ENCODE peak calls at places on chromosomes 2 and 18, in ten cellular contexts. T is A549, Y is dorsolateral prefrontal cortex, X is GM13976, R is AG09319, M is endothelial cell, G is GM23338, F is esophagus squamous epithelium, L is left lung, P is astrocyte of the spinal cord. C is an unnamed sample.

GRCh38 chr2:127829845-127830246 is 18.9 kb upstream of the WDR33 start:
- DNase-seq in T (no peak), Y (no peak), X (peak), R (no peak), M (no peak), G (peak), F (peak), L (no peak), P (no peak), C (no peak)

GRCh38 chr2:228094377-228094921 is 87.0 kb downstream of the SPHKAP start:
- DNase-seq in T (no peak), Y (no peak), X (no peak), R (no peak), M (no peak), G (no peak), F (no peak), L (no peak), P (peak), C (no peak)

GRCh38 chr2:222572264-222572721 is 83.6 kb downstream of the FARSB start:
- DNase-seq in T (no peak), Y (no peak), X (no peak), R (no peak), M (no peak), G (no peak), F (no peak), L (no peak), P (no peak), C (no peak)

GRCh38 chr2:1406434-1406833 is 6.8 kb upstream of the TPO start:
- DNase-seq in T (no peak), Y (no peak), X (no peak), R (no peak), M (no peak), G (no peak), F (no peak), L (no peak), P (no peak), C (no peak)

GRCh38 chr2:223027442-223027841 is 24.5 kb upstream of the KCNE4 start:
- DNase-seq in T (no peak), Y (no peak), X (no peak), R (no peak), M (no peak), G (no peak), F (no peak), L (no peak), P (peak), C (peak)

GRCh38 chr2:84832772-84833461 is 48.0 kb downstream of the TRABD2A start:
- DNase-seq in T (no peak), Y (peak), X (peak), R (no peak), M (no peak), G (peak), F (no peak), L (no peak), P (no peak), C (no peak)

GRCh38 chr2:66689456-66690051 is 254.6 kb downstream of the MEIS1 start:
- DNase-seq in T (no peak), Y (no peak), X (no peak), R (no peak), M (no peak), G (no peak), F (no peak), L (no peak), P (no peak), C (no peak)

GRCh38 chr2:7517122-7517487 is 599.9 kb downstream of the RNF144A start:
- DNase-seq in T (no peak), Y (no peak), X (no peak), R (no peak), M (no peak), G (no peak), F (no peak), L (no peak), P (no peak), C (no peak)

GRCh38 chr2:185372188-185372587 is 366.4 kb upstream of the FSIP2 start:
- DNase-seq in T (no peak), Y (no peak), X (no peak), R (no peak), M (no peak), G (no peak), F (no peak), L (no peak), P (no peak), C (no peak)

GRCh38 chr2:124708661-124709060 is 683.6 kb downstream of the CNTNAP5 start:
- DNase-seq in T (no peak), Y (no peak), X (no peak), R (no peak), M (no peak), G (no peak), F (no peak), L (no peak), P (no peak), C (no peak)

GRCh38 chr2:235935773-235936172 is 232.4 kb downstream of the GBX2 start:
- DNase-seq in T (no peak), Y (no peak), X (no peak), R (no peak), M (no peak), G (no peak), F (no peak), L (peak), P (no peak), C (no peak)

GRCh38 chr2:231929961-231930600 is 3.9 kb upstream of the NPPC start:
- DNase-seq in T (peak), Y (no peak), X (peak), R (no peak), M (no peak), G (peak), F (no peak), L (no peak), P (no peak), C (no peak)

GRCh38 chr2:238653436-238654109 is 194.3 kb upstream of the TWIST2 start:
- DNase-seq in T (no peak), Y (no peak), X (no peak), R (no peak), M (no peak), G (no peak), F (no peak), L (no peak), P (no peak), C (no peak)

GRCh38 chr2:10256525-10257031 is 46.1 kb upstream of the HPCAL1 start:
- DNase-seq in T (no peak), Y (no peak), X (no peak), R (no peak), M (no peak), G (no peak), F (no peak), L (peak), P (no peak), C (no peak)

GRCh38 chr18:69845588-69846506 is 101.8 kb downstream of the CD226 start:
- DNase-seq in T (no peak), Y (no peak), X (no peak), R (no peak), M (no peak), G (peak), F (no peak), L (no peak), P (no peak), C (no peak)

GRCh38 chr2:227377461-227378351 is 1.4 kb downstream of the TM4SF20 start:
- DNase-seq in T (no peak), Y (no peak), X (no peak), R (no peak), M (no peak), G (peak), F (no peak), L (no peak), P (no peak), C (no peak)

GRCh38 chr2:632471-632870 is 44.7 kb downstream of the TMEM18 start:
- DNase-seq in T (no peak), Y (no peak), X (no peak), R (no peak), M (no peak), G (no peak), F (no peak), L (no peak), P (no peak), C (no peak)

GRCh38 chr2:226888378-226888915 is 52.6 kb downstream of the RHBDD1 start:
- DNase-seq in T (no peak), Y (no peak), X (no peak), R (no peak), M (no peak), G (no peak), F (no peak), L (no peak), P (no peak), C (no peak)

GRCh38 chr2:12119841-12120240 is 373.4 kb downstream of the LPIN1 start:
- DNase-seq in T (no peak), Y (no peak), X (no peak), R (no peak), M (no peak), G (no peak), F (no peak), L (no peak), P (peak), C (peak)

GRCh38 chr2:205858781-205859478 is 176.6 kb downstream of the NRP2 start:
- DNase-seq in T (no peak), Y (no peak), X (no peak), R (no peak), M (no peak), G (peak), F (no peak), L (no peak), P (no peak), C (no peak)

GRCh38 chr2:71746946-71747501 is 293.7 kb downstream of the DYSF start:
- DNase-seq in T (no peak), Y (no peak), X (no peak), R (no peak), M (no peak), G (peak), F (no peak), L (peak), P (peak), C (no peak)

GRCh38 chr2:143399679-143400078 is 270.5 kb downstream of the ARHGAP15 start:
- DNase-seq in T (no peak), Y (no peak), X (no peak), R (no peak), M (no peak), G (no peak), F (no peak), L (no peak), P (no peak), C (no peak)

GRCh38 chr2:220228310-220229006 is 601.0 kb downstream of the SLC4A3 start:
- DNase-seq in T (peak), Y (no peak), X (no peak), R (peak), M (no peak), G (no peak), F (no peak), L (no peak), P (peak), C (peak)

GRCh38 chr2:47631840-47632398 is 151.0 kb upstream of the MSH6 start:
- DNase-seq in T (peak), Y (peak), X (no peak), R (no peak), M (no peak), G (no peak), F (no peak), L (peak), P (peak), C (peak)

GRCh38 chr18:30689216-30689615 is 353.3 kb downstream of the DSC3 start:
- DNase-seq in T (no peak), Y (no peak), X (no peak), R (no peak), M (no peak), G (no peak), F (no peak), L (no peak), P (no peak), C (no peak)

GRCh38 chr2:85831735-85832134 is 57.1 kb downstream of the ST3GAL5 start:
- DNase-seq in T (no peak), Y (no peak), X (no peak), R (no peak), M (no peak), G (no peak), F (no peak), L (no peak), P (no peak), C (no peak)

GRCh38 chr2:1237785-1238184 is 175.5 kb upstream of the TPO start:
- DNase-seq in T (no peak), Y (no peak), X (no peak), R (no peak), M (no peak), G (no peak), F (no peak), L (no peak), P (no peak), C (no peak)

GRCh38 chr2:240127911-240128607 is 8.0 kb downstream of the COPS9 start:
- DNase-seq in T (no peak), Y (no peak), X (no peak), R (no peak), M (no peak), G (no peak), F (no peak), L (no peak), P (no peak), C (no peak)

GRCh38 chr2:51553456-51553855 is 521.5 kb upstream of the NRXN1 start:
- DNase-seq in T (no peak), Y (no peak), X (no peak), R (no peak), M (no peak), G (no peak), F (no peak), L (no peak), P (no peak), C (no peak)

GRCh38 chr2:178425255-178425827 is 25.6 kb downstream of the PRKRA start:
- DNase-seq in T (no peak), Y (no peak), X (no peak), R (no peak), M (no peak), G (no peak), F (no peak), L (no peak), P (no peak), C (no peak)

GRCh38 chr2:171159326-171160118 is 1.2 kb downstream of the TLK1 start:
- DNase-seq in T (peak), Y (peak), X (peak), R (peak), M (peak), G (peak), F (no peak), L (peak), P (peak), C (peak)

GRCh38 chr2:126998486-126998885 is 99.8 kb downstream of the TEX51 start:
- DNase-seq in T (no peak), Y (no peak), X (no peak), R (no peak), M (no peak), G (no peak), F (no peak), L (no peak), P (no peak), C (no peak)

GRCh38 chr2:2859164-2859563 is 518.5 kb downstream of the EIPR1 start:
- DNase-seq in T (no peak), Y (no peak), X (no peak), R (no peak), M (no peak), G (no peak), F (no peak), L (no peak), P (no peak), C (no peak)

GRCh38 chr2:189102735-189103134 is 76.8 kb downstream of the COL5A2 start:
- DNase-seq in T (no peak), Y (no peak), X (no peak), R (no peak), M (no peak), G (no peak), F (no peak), L (no peak), P (no peak), C (no peak)

GRCh38 chr2:132936261-132936660 is 266.3 kb upstream of the LYPD1 start:
- DNase-seq in T (no peak), Y (no peak), X (no peak), R (no peak), M (no peak), G (no peak), F (no peak), L (no peak), P (peak), C (no peak)

GRCh38 chr2:152617464-152618187 is 99.6 kb downstream of the PRPF40A start:
- DNase-seq in T (no peak), Y (no peak), X (no peak), R (no peak), M (no peak), G (no peak), F (no peak), L (no peak), P (no peak), C (no peak)

GRCh38 chr2:222298311-222299150 is at the start of gene PAX3:
- DNase-seq in T (no peak), Y (no peak), X (no peak), R (no peak), M (no peak), G (peak), F (no peak), L (peak), P (peak), C (no peak)

GRCh38 chr2:428591-428990 is 140.7 kb upstream of the ALKAL2 start:
- DNase-seq in T (no peak), Y (no peak), X (no peak), R (no peak), M (no peak), G (no peak), F (no peak), L (no peak), P (no peak), C (no peak)

GRCh38 chr2:96856776-96857673 is 791 bp downstream of the ANKRD39 start:
- DNase-seq in T (no peak), Y (peak), X (no peak), R (no peak), M (no peak), G (peak), F (no peak), L (no peak), P (no peak), C (no peak)

GRCh38 chr18:55275042-55275897 is 312.7 kb downstream of the TCF4 start:
- DNase-seq in T (no peak), Y (peak), X (no peak), R (no peak), M (no peak), G (peak), F (no peak), L (no peak), P (peak), C (peak)

GRCh38 chr2:195657634-195658540 is 861 bp downstream of the SLC39A10 start:
- DNase-seq in T (peak), Y (peak), X (peak), R (peak), M (peak), G (peak), F (no peak), L (peak), P (peak), C (peak)
- TF ChIP-seq CTCF in T (no peak), Y (no peak), X (no peak), R (no peak), M (no peak), G (no peak), F (no peak), L (no peak), P (no peak), C (no peak)

DNA sequence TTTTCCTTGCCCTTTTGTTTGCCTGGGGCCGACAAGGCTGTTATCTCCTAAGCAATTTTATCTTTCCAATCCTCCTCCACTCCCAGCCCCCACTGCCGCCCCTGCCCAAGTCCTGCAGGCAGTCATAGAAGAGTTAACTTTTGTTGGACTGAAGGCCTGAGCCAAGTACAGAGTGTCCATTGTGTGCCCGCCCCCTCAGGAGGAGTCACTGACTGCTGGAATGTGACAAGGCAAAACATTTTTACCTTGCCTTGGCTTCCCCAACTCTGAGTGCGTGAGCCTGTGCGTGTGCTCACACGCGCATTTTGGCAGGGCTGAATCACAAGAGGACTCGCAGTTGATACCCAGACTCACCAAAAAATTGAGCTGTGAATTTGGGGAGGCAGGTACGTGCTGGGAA is 16.2 kb downstream of the SETBP1 start:
- DNase-seq in T (no peak), Y (no peak), X (no peak), R (no peak), M (no peak), G (no peak), F (no peak), L (no peak), P (no peak), C (no peak)
- TF ChIP-seq CTCF in T (no peak), Y (no peak), X (no peak), R (no peak), M (no peak), G (no peak), F (no peak), L (no peak), P (no peak), C (no peak)

GRCh38 chr2:16219292-16219975 is 279.1 kb downstream of the MYCN start:
- DNase-seq in T (no peak), Y (no peak), X (no peak), R (no peak), M (no peak), G (no peak), F (no peak), L (no peak), P (no peak), C (no peak)

GRCh38 chr2:16218161-16218560 is 277.8 kb downstream of the MYCN start:
- DNase-seq in T (no peak), Y (no peak), X (no peak), R (no peak), M (no peak), G (no peak), F (no peak), L (no peak), P (no peak), C (no peak)

GRCh38 chr2:16216555-16216938 is 276.2 kb downstream of the MYCN start:
- DNase-seq in T (no peak), Y (no peak), X (no peak), R (no peak), M (no peak), G (no peak), F (no peak), L (no peak), P (no peak), C (no peak)

GRCh38 chr2:16217271-16217670 is 276.9 kb downstream of the MYCN start:
- DNase-seq in T (no peak), Y (no peak), X (no peak), R (no peak), M (no peak), G (no peak), F (no peak), L (no peak), P (no peak), C (no peak)

GRCh38 chr2:16218651-16219050 is 278.3 kb downstream of the MYCN start:
- DNase-seq in T (peak), Y (no peak), X (peak), R (no peak), M (peak), G (peak), F (no peak), L (no peak), P (no peak), C (no peak)
- TF ChIP-seq CTCF in T (peak), Y (peak), X (peak), R (no peak), M (peak), G (peak), F (no peak), L (peak), P (no peak), C (no peak)

GRCh38 chr2:216839626-216840132 is 20.2 kb downstream of the TNP1 start:
- DNase-seq in T (no peak), Y (no peak), X (no peak), R (no peak), M (no peak), G (no peak), F (no peak), L (no peak), P (no peak), C (no peak)

GRCh38 chr2:216850665-216851327 is 9.1 kb downstream of the TNP1 start:
- DNase-seq in T (no peak), Y (no peak), X (no peak), R (no peak), M (no peak), G (no peak), F (no peak), L (no peak), P (no peak), C (no peak)

GRCh38 chr2:216842634-216843033 is 17.2 kb downstream of the TNP1 start:
- DNase-seq in T (no peak), Y (no peak), X (no peak), R (no peak), M (no peak), G (no peak), F (no peak), L (no peak), P (no peak), C (no peak)

GRCh38 chr2:216849987-216850386 is 9.9 kb downstream of the TNP1 start:
- DNase-seq in T (no peak), Y (peak), X (no peak), R (no peak), M (no peak), G (no peak), F (no peak), L (no peak), P (no peak), C (no peak)

GRCh38 chr2:216845426-216845825 is 14.4 kb downstream of the TNP1 start:
- DNase-seq in T (no peak), Y (no peak), X (no peak), R (no peak), M (no peak), G (no peak), F (no peak), L (no peak), P (no peak), C (no peak)
- TF ChIP-seq CTCF in T (no peak), Y (no peak), X (no peak), R (no peak), M (no peak), G (no peak), F (no peak), L (no peak), P (no peak), C (no peak)

DNA sequence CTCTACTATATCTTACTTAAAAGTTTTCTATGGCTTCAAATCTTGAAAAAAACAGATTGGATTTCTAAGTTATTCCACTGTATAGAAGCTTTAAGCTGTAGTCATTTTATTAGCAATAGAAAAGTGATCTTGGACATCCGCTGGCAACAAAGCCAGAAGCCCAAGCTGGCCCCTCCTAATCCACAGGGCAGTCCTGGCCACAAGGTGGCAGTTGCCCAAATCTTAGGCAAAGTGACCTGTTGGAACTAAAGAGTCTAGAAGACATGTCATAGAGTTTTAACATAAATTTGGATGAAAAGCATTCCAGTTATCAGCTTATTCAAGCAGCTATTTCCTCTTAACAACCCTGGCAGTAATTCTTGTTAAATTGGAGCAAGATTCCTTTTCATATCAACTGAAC is 80.8 kb downstream of the SP3 start:
- DNase-seq in T (no peak), Y (peak), X (no peak), R (no peak), M (peak), G (peak), F (no peak), L (no peak), P (peak), C (no peak)
- TF ChIP-seq CTCF in T (peak), Y (peak), X (peak), R (peak), M (peak), G (peak), F (peak), L (peak), P (peak), C (peak)

C was measured in AG09309.